ENCODE peak calls at places on chromosome 4, in four cellular contexts. Z is fibroblast of lung, U is kidney epithelial cell, D is K562. F is an unnamed sample.

GRCh38 chr4:156865391-156865790 is 106.2 kb downstream of the PDGFC start:
- DNase-seq in Z (no peak), U (no peak), D (no peak), F (no peak)

GRCh38 chr4:141395246-141395830 is 174.6 kb downstream of the ZNF330 start:
- DNase-seq in Z (no peak), U (no peak), D (no peak), F (no peak)

GRCh38 chr4:19177616-19178015 is 1074.1 kb upstream of the SLIT2 start:
- DNase-seq in Z (peak), U (no peak), D (no peak), F (no peak)

GRCh38 chr4:17599826-17600225 is 14.6 kb upstream of the MED28 start:
- DNase-seq in Z (no peak), U (no peak), D (no peak), F (no peak)

GRCh38 chr4:86855572-86855971 is 6.4 kb upstream of the SLC10A6 start:
- DNase-seq in Z (no peak), U (peak), D (no peak), F (peak)

GRCh38 chr4:140754918-140755810 is 1.0 kb downstream of the TBC1D9 start:
- DNase-seq in Z (no peak), U (no peak), D (no peak), F (no peak)

GRCh38 chr4:111435986-111436744 is 709.1 kb upstream of the FAM241A start:
- DNase-seq in Z (no peak), U (no peak), D (no peak), F (no peak)

GRCh38 chr4:184163813-184164212 is 53.9 kb downstream of the ENPP6 start:
- DNase-seq in Z (peak), U (no peak), D (peak), F (no peak)

GRCh38 chr4:89658701-89659024 is 178.3 kb downstream of the SNCA start:
- DNase-seq in Z (no peak), U (no peak), D (no peak), F (no peak)

GRCh38 chr4:56038763-56039162 is 90.0 kb downstream of the CEP135 start:
- DNase-seq in Z (no peak), U (no peak), D (no peak), F (no peak)

GRCh38 chr4:77586953-77587383 is 18.7 kb upstream of the CXCL13 start:
- DNase-seq in Z (no peak), U (no peak), D (no peak), F (no peak)

GRCh38 chr4:44046491-44046890 is 402.1 kb downstream of the KCTD8 start:
- DNase-seq in Z (no peak), U (no peak), D (no peak), F (no peak)

GRCh38 chr4:40736910-40737309 is 12.8 kb upstream of the NSUN7 start:
- DNase-seq in Z (peak), U (no peak), D (peak), F (no peak)

GRCh38 chr4:153611679-153612078 is 72.4 kb upstream of the TLR2 start:
- DNase-seq in Z (peak), U (peak), D (no peak), F (no peak)

GRCh38 chr4:24274401-24275035 is 309.8 kb downstream of the DHX15 start:
- DNase-seq in Z (peak), U (no peak), D (no peak), F (no peak)

GRCh38 chr4:14184265-14184664 is 556.7 kb upstream of the BOD1L1 start:
- DNase-seq in Z (peak), U (no peak), D (no peak), F (peak)

GRCh38 chr4:64883087-64883926 is 474.1 kb upstream of the TECRL start:
- DNase-seq in Z (no peak), U (peak), D (no peak), F (no peak)
- H3K4me3 ChIP-seq in Z (no peak), U (no peak), D (no peak), F (no peak)

DNA sequence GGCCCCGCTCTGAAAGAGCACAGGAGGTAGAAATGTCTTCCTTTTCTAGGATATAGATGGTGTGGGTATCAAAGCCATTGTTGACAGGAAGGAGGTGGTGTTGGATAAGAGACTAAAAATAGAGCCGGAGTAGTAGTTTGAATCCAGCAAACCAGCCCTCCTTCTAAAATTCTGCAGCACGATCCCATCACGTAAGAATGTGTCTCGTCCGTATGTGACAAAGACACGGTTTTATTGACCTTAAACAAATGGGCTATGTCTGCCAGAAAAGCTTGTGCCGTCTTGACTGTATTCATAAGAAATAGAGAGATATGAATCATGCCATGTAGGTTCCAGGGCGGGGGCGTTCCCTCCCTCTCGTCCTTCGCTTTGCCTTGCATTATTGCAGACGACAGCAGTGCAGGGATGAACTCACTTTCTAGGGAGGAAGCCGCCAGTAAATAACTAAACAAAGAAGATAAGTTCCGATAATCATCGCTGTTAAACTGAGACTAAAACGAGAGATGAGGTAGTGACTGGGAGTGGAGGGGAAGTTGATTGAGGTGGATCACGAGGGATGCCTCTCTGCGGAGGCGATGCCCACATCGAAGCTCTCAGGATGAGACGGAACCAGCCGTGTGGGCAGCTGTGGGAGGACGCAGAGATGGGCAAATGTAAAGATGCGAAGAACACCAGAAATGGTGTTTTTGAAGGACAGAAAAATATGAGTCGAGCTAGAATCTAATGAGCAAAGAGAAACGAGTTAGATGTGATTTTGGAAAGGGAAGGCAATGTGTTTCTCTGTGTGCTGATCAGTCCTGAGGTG is 3.4 kb downstream of the TENM3 start:
- DNase-seq in Z (peak), U (no peak), D (no peak), F (no peak)
- TF ChIP-seq CTCF in Z (no peak), U (no peak), D (no peak), F (no peak)

GRCh38 chr4:159098482-159099127 is 4.3 kb upstream of the RAPGEF2 start:
- DNase-seq in Z (no peak), U (no peak), D (no peak), F (no peak)
- H3K4me3 ChIP-seq in Z (no peak), U (no peak), D (no peak), F (no peak)

DNA sequence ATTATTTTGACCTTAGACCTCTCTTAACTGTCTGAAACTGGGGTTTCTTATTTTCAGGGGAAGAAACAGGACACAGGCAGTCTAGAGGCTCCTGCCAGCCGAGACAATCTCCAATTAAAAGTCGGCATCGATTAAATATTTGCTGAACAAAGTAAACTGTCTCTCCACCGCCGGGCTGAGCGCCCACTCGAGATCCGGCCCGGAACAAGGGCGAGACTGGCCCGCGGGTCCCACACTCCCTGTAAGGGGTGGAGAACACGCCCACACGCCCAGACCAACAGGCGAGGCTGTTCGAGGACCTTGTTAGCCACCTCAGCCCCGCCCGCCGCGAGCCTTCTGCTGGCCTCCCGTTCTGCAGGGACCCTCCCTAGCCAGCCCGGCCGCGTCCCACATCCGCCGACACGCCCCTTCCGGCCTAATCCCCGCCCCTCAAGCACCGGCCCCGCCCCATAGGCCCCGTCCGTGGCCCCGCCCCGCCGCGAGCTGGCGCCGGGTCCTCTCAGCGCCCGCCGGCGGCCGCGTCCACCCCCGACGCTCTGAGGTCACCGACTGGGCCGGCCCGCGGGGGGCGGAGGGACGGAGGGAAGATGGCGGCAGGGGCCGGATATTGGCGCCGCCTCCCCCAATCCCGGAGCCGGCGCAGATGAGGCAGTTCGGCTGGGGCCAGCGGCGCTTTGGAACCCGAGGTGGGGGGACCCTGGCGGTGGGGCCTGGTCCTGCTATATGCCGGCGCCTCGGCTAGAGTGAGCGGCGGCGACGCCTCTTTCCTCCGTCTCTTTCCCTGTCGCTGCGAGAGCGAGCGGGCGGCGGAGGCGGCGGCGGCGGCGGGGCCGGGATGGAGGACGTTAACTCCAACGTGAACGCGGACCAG is at the start of gene SLAIN2:
- DNase-seq in Z (peak), U (peak), D (peak), F (peak)
- TF ChIP-seq CTCF in Z (no peak), U (peak), D (no peak), F (peak)

DNA sequence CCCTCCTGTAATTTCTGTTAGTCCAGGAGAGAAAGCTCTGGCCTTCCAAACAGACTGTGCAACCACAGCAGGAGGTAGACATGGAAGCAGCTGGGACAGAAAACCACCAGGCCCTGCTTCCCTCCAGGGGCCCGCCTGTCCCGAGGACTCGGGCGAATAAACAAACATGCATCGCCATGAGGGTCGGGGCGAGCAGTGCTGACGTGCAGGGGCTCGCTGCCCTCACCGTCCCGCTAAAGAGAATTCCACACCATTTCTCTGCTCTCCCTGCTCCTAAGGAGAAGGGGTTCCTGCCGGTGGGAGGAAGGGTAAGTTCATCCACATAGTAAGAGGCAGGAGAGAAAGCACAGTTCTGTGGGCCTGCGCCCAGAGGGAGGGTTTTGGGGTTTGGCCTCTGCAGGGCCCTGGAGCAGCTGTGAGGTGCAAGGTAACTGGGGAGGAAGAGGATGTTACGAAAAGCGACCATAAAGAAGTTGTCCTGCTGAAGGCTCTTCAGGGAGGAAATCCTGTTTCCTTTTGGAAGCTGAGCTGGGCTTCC is 54.9 kb downstream of the WFS1 start:
- DNase-seq in Z (no peak), U (no peak), D (no peak), F (no peak)
- H3K4me3 ChIP-seq in Z (no peak), U (no peak), D (no peak), F (no peak)

GRCh38 chr4:4866833-4867744 is 7.6 kb downstream of the MSX1 start:
- DNase-seq in Z (no peak), U (no peak), D (peak), F (no peak)
- TF ChIP-seq CTCF in Z (no peak), U (no peak), D (no peak), F (no peak)

GRCh38 chr4:22237155-22237751 is 278.6 kb downstream of the ADGRA3 start:
- DNase-seq in Z (peak), U (no peak), D (peak), F (no peak)
- H3K4me3 ChIP-seq in Z (no peak), U (no peak), D (no peak), F (no peak)